ENCODE peak calls at places on chromosomes 3 and 15, in eight cellular contexts. E is iPS DF 6.9; H is ELF-1; L is skeletal muscle cell; B is CD8-positive, alpha-beta T cell; Y is Ammon's horn; J is activated T-cell treated with anti-CD3 and anti-CD28 coated beads, Interleukin-2, amount 50 U/mL, for 24 hours; T is NCI-H1092. G is an unnamed sample.

GRCh38 chr3:61530355-61530754 is 31.0 kb upstream of the PTPRG start:
- DNase-seq in E (no peak), B (no peak), H (no peak), Y (peak), L (no peak), T (peak), J (no peak), G (no peak)

GRCh38 chr15:85752591-85752990 is 42.1 kb downstream of the KLHL25 start:
- DNase-seq in L (no peak), B (no peak), E (no peak), H (no peak), T (no peak), J (no peak), Y (no peak), G (no peak)

GRCh38 chr3:51686512-51687215 is 15.6 kb downstream of the TEX264 start:
- DNase-seq in E (no peak), H (no peak), B (peak), L (peak), T (no peak), Y (no peak), J (peak), G (peak)

GRCh38 chr3:42473083-42473932 is 29.1 kb upstream of the VIPR1 start:
- DNase-seq in Y (no peak), L (peak), H (peak), T (no peak), B (no peak), E (no peak), J (no peak), G (no peak)

GRCh38 chr3:8557298-8557697 is 55.7 kb downstream of the LMCD1 start:
- DNase-seq in Y (no peak), L (no peak), T (no peak), B (no peak), E (no peak), J (no peak), H (no peak), G (no peak)

GRCh38 chr3:69723389-69723788 is 15.9 kb upstream of the MITF start:
- DNase-seq in J (no peak), T (no peak), L (no peak), H (no peak), E (no peak), B (no peak), Y (no peak), G (no peak)

GRCh38 chr15:70505411-70505919 is 257.9 kb downstream of the UACA start:
- DNase-seq in L (no peak), Y (no peak), T (no peak), B (no peak), H (peak), J (peak), E (no peak), G (peak)

GRCh38 chr15:99212401-99212800 is 37.0 kb downstream of the TTC23 start:
- DNase-seq in H (peak), L (peak), T (no peak), Y (no peak), J (no peak), B (no peak), E (no peak), G (no peak)

GRCh38 chr3:192515661-192516040 is 211.7 kb downstream of the FGF12 start:
- DNase-seq in B (no peak), H (no peak), T (no peak), L (no peak), Y (no peak), J (no peak), E (no peak), G (no peak)

GRCh38 chr15:88234711-88235110 is 21.8 kb downstream of the NTRK3 start:
- DNase-seq in E (no peak), J (no peak), H (no peak), Y (no peak), T (no peak), L (no peak), B (no peak), G (no peak)

GRCh38 chr3:24088782-24089181 is 143.7 kb downstream of the NR1D2 start:
- DNase-seq in H (no peak), T (no peak), E (no peak), L (no peak), B (no peak), J (no peak), Y (no peak), G (no peak)

GRCh38 chr15:81189583-81190283 is 6.9 kb upstream of the IL16 start:
- DNase-seq in H (no peak), T (no peak), J (no peak), B (no peak), L (peak), Y (no peak), E (no peak), G (no peak)

GRCh38 chr15:71116942-71117341 is 1.7 kb downstream of the THSD4 start:
- DNase-seq in L (no peak), B (no peak), Y (no peak), J (no peak), T (no peak), H (no peak), E (no peak), G (no peak)

GRCh38 chr3:11509175-11510000 is 134.3 kb downstream of the VGLL4 start:
- DNase-seq in T (no peak), Y (peak), L (peak), J (no peak), E (no peak), H (peak), B (no peak), G (no peak)

GRCh38 chr15:82021021-82021420 is 24.8 kb downstream of the MEX3B start:
- DNase-seq in B (no peak), H (no peak), T (no peak), E (no peak), J (no peak), Y (peak), L (no peak), G (no peak)

GRCh38 chr3:184693011-184693975 is 18.6 kb downstream of the MAGEF1 start:
- DNase-seq in B (no peak), H (no peak), L (no peak), Y (no peak), T (no peak), E (no peak), J (no peak), G (no peak)

GRCh38 chr3:52250122-52250521 is 4.6 kb downstream of the PPM1M start:
- DNase-seq in L (no peak), B (peak), T (no peak), Y (no peak), J (peak), E (no peak), H (no peak), G (no peak)

GRCh38 chr3:84806958-84807357 is 151.8 kb upstream of the CADM2 start:
- DNase-seq in J (no peak), L (no peak), E (no peak), Y (no peak), B (no peak), T (no peak), H (no peak), G (no peak)

GRCh38 chr3:148999806-149000205 is 8.5 kb downstream of the GYG1 start:
- DNase-seq in Y (no peak), B (no peak), H (no peak), E (no peak), T (no peak), J (no peak), L (no peak), G (no peak)

GRCh38 chr3:109355625-109356441 is 18.5 kb upstream of the DPPA4 start:
- DNase-seq in H (peak), B (no peak), Y (no peak), E (peak), L (no peak), J (no peak), T (no peak), G (no peak)

GRCh38 chr3:117105650-117106049 is 396.1 kb downstream of the TUSC7 start:
- DNase-seq in Y (no peak), B (no peak), H (no peak), L (peak), T (no peak), E (no peak), J (no peak), G (no peak)

GRCh38 chr15:66252411-66253295 is 897 bp downstream of the MEGF11 start:
- DNase-seq in Y (peak), L (no peak), H (peak), B (peak), T (peak), J (peak), E (no peak), G (peak)

GRCh38 chr15:83930813-83931212 is 276.9 kb downstream of the ADAMTSL3 start:
- DNase-seq in H (no peak), T (no peak), L (no peak), B (no peak), Y (no peak), E (no peak), J (no peak), G (no peak)

GRCh38 chr3:112799946-112800345 is 46.7 kb downstream of the CD200R1L start:
- DNase-seq in H (no peak), Y (no peak), J (no peak), E (no peak), T (no peak), L (no peak), B (no peak), G (no peak)

GRCh38 chr3:47985376-47985775 is 30.8 kb downstream of the MAP4 start:
- DNase-seq in L (no peak), E (no peak), J (no peak), B (no peak), T (no peak), Y (no peak), H (no peak), G (no peak)

GRCh38 chr3:32304510-32304909 is 66.0 kb downstream of the CMTM8 start:
- DNase-seq in E (no peak), Y (no peak), J (no peak), T (peak), B (no peak), L (no peak), H (no peak), G (no peak)

GRCh38 chr3:188635258-188636038 is 481.5 kb downstream of the LPP start:
- DNase-seq in B (no peak), L (no peak), J (no peak), T (no peak), Y (no peak), H (no peak), E (no peak), G (no peak)

GRCh38 chr3:135460273-135460672 is 505.3 kb upstream of the PPP2R3A start:
- DNase-seq in H (no peak), J (no peak), B (no peak), E (no peak), Y (no peak), L (no peak), T (no peak), G (no peak)

GRCh38 chr15:39833515-39833981 is 50.9 kb upstream of the FSIP1 start:
- DNase-seq in T (peak), E (no peak), H (no peak), Y (no peak), J (no peak), L (no peak), B (no peak), G (no peak)

GRCh38 chr15:77944002-77944867 is 133.3 kb downstream of the TBC1D2B start:
- DNase-seq in E (no peak), H (peak), T (peak), Y (peak), B (peak), J (peak), L (no peak), G (no peak)